ENCODE peak calls at places on chromosomes 3 and 15, in ten cellular contexts. I, D, X, B, R, P, K, A, L and G are unnamed samples.

GRCh38 chr3:188489639-188490405 is 335.9 kb downstream of the LPP start:
- DNase-seq in X (no peak), K (peak; percentile 77), D (no peak), I (no peak), A (no peak), R (no peak), B (no peak), P (no peak), L (peak; percentile 41), G (no peak)

GRCh38 chr15:99452728-99453643 is 112.8 kb upstream of the MEF2A start:
- DNase-seq in P (peak; percentile 71), D (no peak), I (peak; percentile 89), K (peak; percentile 33), A (peak; percentile 84), X (peak; percentile 90), B (no peak), R (peak; percentile 91), L (no peak), G (no peak)

GRCh38 chr3:149120051-149120972 is 9.1 kb upstream of the HPS3 start:
- DNase-seq in L (peak; percentile 33), B (peak; percentile 76), D (peak; percentile 80), R (no peak), A (no peak), I (no peak), K (peak; percentile 73), P (no peak), X (no peak), G (peak; percentile 71)

GRCh38 chr3:100269410-100270217 is 8.8 kb downstream of the TBC1D23 start:
- DNase-seq in P (peak; percentile 75), L (peak; percentile 72), A (no peak), R (no peak), X (no peak), K (peak; percentile 93), B (no peak), D (no peak), I (no peak), G (no peak)

GRCh38 chr3:143736651-143737050 is 111.6 kb downstream of the SLC9A9 start:
- DNase-seq in L (no peak), A (no peak), B (no peak), X (no peak), R (no peak), K (no peak), I (no peak), D (no peak), P (no peak), G (no peak)

GRCh38 chr3:129317014-129317771 is 38.5 kb downstream of the HMCES start:
- DNase-seq in A (peak; percentile 33), K (no peak), I (no peak), X (no peak), B (no peak), R (no peak), D (no peak), P (no peak), L (no peak), G (no peak)

GRCh38 chr3:99648091-99648490 is 9.7 kb downstream of the COL8A1 start:
- DNase-seq in L (no peak), P (no peak), A (no peak), D (peak; percentile 24), K (peak; percentile 85), X (no peak), B (no peak), I (no peak), R (no peak), G (no peak)

GRCh38 chr15:89912145-89912673 is 543 bp downstream of the ARPIN start:
- DNase-seq in B (peak; percentile 35), A (no peak), R (peak; percentile 77), X (peak; percentile 37), L (no peak), D (peak; percentile 44), P (peak; percentile 64), I (peak; percentile 35), K (peak; percentile 37), G (peak; percentile 58)

GRCh38 chr3:99854899-99855298 is 37.2 kb downstream of the CMSS1 start:
- DNase-seq in P (no peak), B (no peak), X (no peak), L (no peak), D (no peak), R (no peak), I (no peak), A (no peak), K (no peak), G (no peak)

GRCh38 chr3:151852074-151852811 is 21.2 kb upstream of the SUCNR1 start:
- DNase-seq in R (no peak), P (peak; percentile 27), I (no peak), B (peak; percentile 48), L (no peak), A (no peak), D (no peak), K (no peak), X (no peak), G (peak; percentile 51)

GRCh38 chr3:52088445-52089367 is 32.3 kb upstream of the DUSP7 start:
- DNase-seq in X (no peak), I (no peak), K (peak; percentile 91), R (no peak), P (peak; percentile 79), D (no peak), A (peak; percentile 61), B (no peak), L (no peak), G (peak; percentile 37)

GRCh38 chr15:90264649-90265048 is 823 bp upstream of the NGRN start:
- DNase-seq in A (no peak), P (no peak), R (no peak), I (no peak), B (no peak), K (no peak), X (no peak), L (no peak), D (peak; percentile 36), G (no peak)

GRCh38 chr3:127221062-127222035 is 28.4 kb downstream of the PRR23E start:
- DNase-seq in R (no peak), X (no peak), P (no peak), A (no peak), L (no peak), K (no peak), B (no peak), I (no peak), D (no peak), G (no peak)

GRCh38 chr3:101687142-101687931 is 819 bp upstream of the RPL24 start:
- DNase-seq in L (no peak), I (no peak), B (no peak), A (no peak), D (peak; percentile 35), P (no peak), X (no peak), K (no peak), R (no peak), G (peak; percentile 7)
- H3K27ac ChIP-seq in L (peak overlapping the region; percentile 86), I (peak overlapping the region; percentile 92), B (no peak overlapping the region), A (peak overlapping the region; percentile 98), D (peak overlapping the region; percentile 94), P (peak overlapping the region; percentile 83), X (peak overlapping the region; percentile 87), K (peak overlapping the region; percentile 61), R (peak overlapping the region; percentile 92), G (no peak overlapping the region)

GRCh38 chr15:85598203-85598602 is 196.5 kb downstream of the KLHL25 start:
- DNase-seq in I (no peak), R (no peak), A (no peak), X (no peak), L (no peak), B (no peak), D (no peak), K (peak; percentile 72), P (no peak), G (no peak)
- H3K27ac ChIP-seq in I (peak overlapping the region; percentile 72), R (peak overlapping the region; percentile 3), A (peak overlapping the region; percentile 66), X (no peak overlapping the region), L (no peak overlapping the region), B (no peak overlapping the region), D (no peak overlapping the region), K (peak overlapping the region; percentile 33), P (no peak overlapping the region), G (peak overlapping the region; percentile 73)

GRCh38 chr3:16470590-16470989 is 42.9 kb downstream of the RFTN1 start:
- DNase-seq in K (no peak), B (no peak), R (no peak), X (no peak), I (no peak), L (no peak), D (no peak), A (no peak), P (no peak), G (no peak)

GRCh38 chr3:16466822-16467221 is 46.7 kb downstream of the RFTN1 start:
- DNase-seq in L (no peak), P (no peak), I (no peak), B (no peak), D (no peak), A (no peak), R (no peak), X (no peak), K (peak; percentile 12), G (no peak)

GRCh38 chr3:16467368-16467767 is 46.1 kb downstream of the RFTN1 start:
- DNase-seq in B (no peak), P (no peak), A (no peak), X (no peak), R (no peak), D (no peak), I (no peak), K (peak; percentile 58), L (no peak), G (no peak)

GRCh38 chr3:16471897-16472296 is 41.6 kb downstream of the RFTN1 start:
- DNase-seq in K (no peak), I (no peak), P (no peak), A (no peak), R (no peak), X (no peak), L (no peak), B (no peak), D (no peak), G (no peak)

DNA sequence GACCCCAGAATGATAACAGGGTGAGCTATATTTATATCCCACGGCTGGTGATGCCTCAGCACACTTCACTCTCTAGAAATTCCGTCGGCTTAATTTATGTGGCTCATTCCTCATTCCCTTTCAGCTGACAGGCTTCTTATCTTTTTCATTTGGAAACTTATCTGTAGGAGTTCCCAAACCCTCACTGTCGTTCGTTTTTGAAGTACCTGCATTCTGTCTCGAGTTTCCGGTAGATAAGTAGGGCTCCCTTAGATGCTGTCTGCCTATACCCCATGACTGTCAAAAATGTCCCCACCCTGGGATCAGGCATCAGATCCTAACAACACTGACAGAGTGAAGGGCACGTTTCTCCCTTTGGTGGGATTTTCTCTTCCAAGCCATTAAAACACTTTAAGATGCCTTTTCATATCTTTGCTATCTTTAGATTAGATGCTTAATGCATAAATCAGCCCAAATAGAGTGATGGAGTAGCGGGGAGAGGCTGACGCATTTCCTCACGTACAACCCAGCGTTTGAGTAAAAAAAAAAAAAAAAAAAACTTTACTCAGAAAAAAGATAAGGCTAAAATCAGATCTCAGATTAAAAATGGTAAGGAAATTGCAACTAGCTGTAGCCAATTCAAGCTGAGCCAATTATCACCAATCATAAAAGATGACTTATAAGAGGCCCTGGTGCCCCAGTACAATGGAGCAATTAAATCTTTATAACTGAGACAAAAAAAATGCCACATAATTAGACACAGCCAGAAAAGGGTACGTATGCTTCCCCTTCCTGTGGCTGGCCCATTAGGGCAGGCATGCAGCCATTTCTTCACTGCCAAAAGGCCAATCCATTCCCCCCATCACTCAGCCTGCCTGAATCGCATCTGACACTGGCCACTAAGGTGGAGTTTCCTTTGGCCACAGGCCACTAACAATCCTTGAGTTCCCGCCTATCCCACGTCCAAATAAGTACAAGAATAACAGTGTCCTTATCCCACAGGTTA is 45.1 kb downstream of the RFTN1 start:
- DNase-seq in I (no peak), D (no peak), A (peak; percentile 45), B (peak; percentile 75), X (no peak), R (no peak), K (peak; percentile 54), L (no peak), P (no peak), G (no peak)
- H3K27ac ChIP-seq in I (peak overlapping the region; percentile 60), D (no peak overlapping the region), A (peak overlapping the region; percentile 50), B (no peak overlapping the region), X (peak overlapping the region; percentile 64), R (no peak overlapping the region), K (no peak overlapping the region), L (no peak overlapping the region), P (no peak overlapping the region), G (no peak overlapping the region)

GRCh38 chr3:25534007-25534406 is 105.9 kb downstream of the RARB start:
- DNase-seq in P (no peak), B (no peak), X (no peak), A (no peak), I (no peak), L (no peak), R (no peak), D (no peak), K (no peak), G (no peak)
- H3K27ac ChIP-seq in P (no peak overlapping the region), B (no peak overlapping the region), X (no peak overlapping the region), A (no peak overlapping the region), I (no peak overlapping the region), L (no peak overlapping the region), R (no peak overlapping the region), D (no peak overlapping the region), K (no peak overlapping the region), G (no peak overlapping the region)